ENCODE peak calls at places on chromosomes 3 and 15, in four cellular contexts. M is K562, H is HL-60, N is GM12878. P is an unnamed sample.

GRCh38 chr3:138674131-138674530 is 65.6 kb downstream of the FAIM start:
- DNase-seq in H (no peak), M (no peak), N (no peak), P (no peak)

GRCh38 chr15:66630801-66631351 is 65.1 kb upstream of the LCTL start:
- DNase-seq in H (peak; percentile 63), N (no peak), M (peak; percentile 94), P (no peak)

GRCh38 chr15:83380682-83381081 is 66.5 kb upstream of the SH3GL3 start:
- DNase-seq in H (peak; percentile 14), N (peak; percentile 13), M (peak; percentile 60), P (peak; percentile 61)

GRCh38 chr15:86138798-86139197 is 59.1 kb downstream of the AGBL1 start:
- DNase-seq in N (no peak), H (no peak), M (no peak), P (no peak)

GRCh38 chr3:167032267-167032876 is 347.7 kb downstream of the ZBBX start:
- DNase-seq in H (peak; percentile 35), M (no peak), N (no peak), P (no peak)

GRCh38 chr3:37909067-37909911 is 47.6 kb downstream of the CTDSPL start:
- DNase-seq in H (no peak), N (no peak), M (no peak), P (no peak)

GRCh38 chr15:84766461-84767005 is 18.1 kb downstream of the ZNF592 start:
- DNase-seq in M (no peak), N (no peak), H (no peak), P (no peak)

GRCh38 chr3:193095366-193095765 is 145.7 kb upstream of the PLAAT1 start:
- DNase-seq in N (no peak), M (no peak), H (no peak), P (no peak)

GRCh38 chr15:31327674-31328424 is 1.2 kb downstream of the KLF13 start:
- DNase-seq in H (peak; percentile 52), M (peak; percentile 70), N (no peak), P (no peak)

GRCh38 chr3:16936233-16936632 is 51.5 kb downstream of the PLCL2 start:
- DNase-seq in M (peak; percentile 85), N (no peak), H (peak; percentile 7), P (no peak)

GRCh38 chr15:73573572-73573971 is 59.6 kb downstream of the NPTN start:
- DNase-seq in M (no peak), N (no peak), H (no peak), P (no peak)

GRCh38 chr15:58224068-58224467 is 85.9 kb downstream of the AQP9 start:
- DNase-seq in M (no peak), H (no peak), N (no peak), P (no peak)

GRCh38 chr3:108093616-108094015 is 2.8 kb upstream of the CD47 start:
- DNase-seq in M (no peak), H (no peak), N (no peak), P (no peak)

GRCh38 chr3:117788499-117788898 is 1078.9 kb downstream of the TUSC7 start:
- DNase-seq in N (no peak), H (no peak), M (no peak), P (no peak)

GRCh38 chr3:41144631-41145030 is 54.7 kb upstream of the CTNNB1 start:
- DNase-seq in N (no peak), M (no peak), H (no peak), P (no peak)

GRCh38 chr15:70670680-70671079 is 92.7 kb downstream of the UACA start:
- DNase-seq in N (no peak), M (no peak), H (no peak), P (no peak)

GRCh38 chr3:49469037-49469875 is 811 bp upstream of the DAG1 start:
- DNase-seq in M (peak; percentile 28), H (no peak), N (no peak), P (no peak)

GRCh38 chr3:14464521-14464920 is 62.1 kb downstream of the SLC6A6 start:
- DNase-seq in H (no peak), M (no peak), N (no peak), P (no peak)

GRCh38 chr3:124767259-124767658 is 37.0 kb downstream of the UMPS start:
- DNase-seq in M (no peak), H (no peak), N (no peak), P (no peak)

GRCh38 chr15:62021991-62022600 is 38.2 kb downstream of the VPS13C start:
- DNase-seq in N (no peak), H (no peak), M (no peak), P (no peak)

GRCh38 chr15:59298255-59298856 is 74.3 kb downstream of the MYO1E start:
- DNase-seq in N (peak; percentile 99), H (no peak), M (no peak), P (peak; percentile 28)

GRCh38 chr15:44713006-44713966 is 2.0 kb downstream of the B2M start:
- DNase-seq in H (no peak), M (peak; percentile 61), N (no peak), P (no peak)

GRCh38 chr3:144053121-144053520 is 81.5 kb downstream of the DIPK2A start:
- DNase-seq in N (no peak), H (no peak), M (no peak), P (no peak)

GRCh38 chr3:131361464-131362421 is 19.8 kb upstream of the NUDT16 start:
- DNase-seq in M (peak; percentile 91), H (no peak), N (peak; percentile 37), P (peak; percentile 60)

GRCh38 chr3:2156244-2156847 is 57.7 kb downstream of the CNTN4 start:
- DNase-seq in H (no peak), M (peak; percentile 52), N (no peak), P (peak; percentile 4)

GRCh38 chr15:80404719-80405553 is 754 bp downstream of the ARNT2 start:
- DNase-seq in H (no peak), M (no peak), N (no peak), P (no peak)

GRCh38 chr3:186021673-186022362 is 84.0 kb upstream of the TRA2B start:
- DNase-seq in M (no peak), H (no peak), N (no peak), P (no peak)

GRCh38 chr15:22979699-22980188 is 424 bp downstream of the CYFIP1 start:
- DNase-seq in H (no peak), M (no peak), N (no peak), P (no peak)

GRCh38 chr3:14418259-14418658 is 15.9 kb downstream of the SLC6A6 start:
- DNase-seq in N (no peak), M (no peak), H (no peak), P (no peak)

GRCh38 chr15:42796955-42797779 is 60.2 kb upstream of the CDAN1 start:
- DNase-seq in M (no peak), N (no peak), H (no peak), P (no peak)

GRCh38 chr3:180048840-180049239 is 12.1 kb upstream of the PEX5L start:
- DNase-seq in M (no peak), N (no peak), H (no peak), P (no peak)

GRCh38 chr3:184811034-184811433 is 932 bp upstream of the VPS8 start:
- DNase-seq in N (no peak), H (no peak), M (no peak), P (no peak)

DNA sequence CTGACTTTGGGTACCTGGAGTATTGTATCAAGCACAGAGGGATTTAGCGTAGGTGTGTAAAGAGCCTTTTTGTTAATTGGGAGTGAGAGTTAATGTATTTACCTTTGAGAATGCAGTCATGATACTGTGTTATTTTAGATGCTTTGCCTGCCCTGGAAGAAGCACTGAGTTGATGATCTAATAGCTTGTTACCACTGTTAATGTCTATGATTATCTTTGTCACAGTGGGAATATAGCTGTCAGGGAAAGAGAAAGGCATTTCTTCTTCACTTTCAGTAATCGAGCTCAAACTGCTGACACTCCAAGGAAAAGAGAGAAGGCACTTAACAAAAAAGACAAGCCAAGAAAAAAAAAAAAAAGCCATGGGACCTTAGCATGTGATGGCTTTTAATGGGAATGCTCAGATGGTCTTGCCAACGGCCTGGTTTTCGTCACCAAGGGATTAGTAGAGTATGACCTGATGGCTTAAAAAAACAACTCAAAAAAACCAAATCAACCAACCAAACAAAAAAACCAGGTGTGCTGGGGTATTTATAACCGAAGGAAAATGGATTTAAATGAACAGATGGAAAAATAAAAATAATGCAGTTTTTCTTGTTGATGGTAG is 387.4 kb downstream of the PTPRG start:
- DNase-seq in H (no peak), N (no peak), M (no peak), P (no peak)
- TF ChIP-seq POLR2AphosphoS5 in H (no peak), N (no peak), M (no peak), P (no peak)

GRCh38 chr15:77057650-77058049 is 13.3 kb downstream of the TSPAN3 start:
- DNase-seq in M (no peak), H (no peak), N (no peak), P (no peak)
- TF ChIP-seq SPI1 in M (no peak), H (no peak), N (no peak), P (no peak)

DNA sequence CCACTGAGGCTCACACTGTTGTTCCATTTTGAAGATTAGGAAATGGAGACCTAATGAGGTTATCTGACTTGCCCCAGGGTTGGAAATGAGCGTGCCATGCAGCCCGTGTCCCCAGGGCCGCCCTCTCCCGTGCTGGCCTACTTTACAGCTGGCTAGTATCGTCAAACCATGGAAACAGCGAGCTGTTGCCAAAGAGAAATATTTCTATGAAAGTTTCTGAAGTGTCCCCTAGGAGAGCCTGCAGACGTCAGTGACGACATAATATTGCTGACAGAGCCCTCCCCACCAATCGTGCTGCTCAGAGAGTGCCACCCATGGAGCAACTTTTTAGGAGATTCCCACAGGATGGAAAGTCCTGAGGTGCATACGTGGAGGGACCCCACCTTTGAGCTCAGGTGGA is 11.2 kb upstream of the FAM174B start:
- DNase-seq in M (no peak), H (no peak), N (no peak), P (no peak)
- TF ChIP-seq POLR2AphosphoS5 in M (no peak), H (no peak), N (no peak), P (no peak)

DNA sequence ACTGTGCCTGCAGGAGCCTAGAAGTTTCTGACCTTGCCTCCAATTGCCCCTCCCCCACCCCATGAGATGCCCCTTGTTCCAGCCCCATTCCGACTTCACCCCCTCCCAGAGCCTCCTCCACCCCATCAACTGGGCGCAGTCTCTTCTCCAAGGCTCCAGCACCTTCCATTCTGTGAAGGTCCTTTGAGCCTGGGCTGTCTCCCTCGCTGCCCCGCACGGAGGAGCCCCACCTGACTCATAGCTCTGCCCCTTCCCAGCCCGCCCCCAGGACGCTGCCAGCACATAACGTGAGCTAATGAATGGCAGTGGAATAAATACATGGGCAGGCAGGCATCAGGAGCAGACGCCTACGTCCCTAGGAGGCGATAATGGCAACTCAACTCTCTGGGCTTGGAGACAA is 113.1 kb downstream of the NUP210 start:
- DNase-seq in H (no peak), N (no peak), M (no peak), P (no peak)
- TF ChIP-seq SPI1 in H (no peak), N (no peak), M (no peak), P (no peak)

DNA sequence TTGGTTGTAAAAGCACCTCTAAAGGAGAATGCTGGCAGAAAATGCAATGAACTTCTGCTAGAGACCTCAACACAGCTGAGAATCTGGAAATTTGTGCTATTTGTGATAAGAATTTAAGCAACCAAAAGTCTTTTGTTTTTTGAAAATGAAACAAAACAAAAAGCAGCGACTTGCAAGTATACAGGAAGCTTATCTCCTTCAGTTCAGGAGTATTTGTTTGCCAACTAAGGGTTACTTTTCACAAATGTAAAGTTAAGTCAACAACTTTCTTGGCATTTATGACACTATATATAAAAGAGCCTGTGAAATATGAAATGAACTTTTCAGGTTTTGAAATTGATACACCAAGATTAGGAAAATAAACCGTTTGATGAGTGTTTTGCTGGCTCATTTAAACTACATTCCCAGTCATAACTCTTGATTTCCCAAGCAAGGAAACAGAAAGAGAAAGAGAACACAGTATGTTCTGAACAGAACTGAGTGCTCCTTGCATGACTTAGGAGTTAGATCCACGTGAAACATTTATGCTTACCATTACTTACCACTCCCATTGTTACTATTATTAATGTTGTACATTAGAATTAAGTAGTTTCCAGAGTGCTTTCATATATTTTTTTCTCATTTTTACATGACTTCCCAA is 92.3 kb upstream of the COL8A1 start:
- DNase-seq in H (no peak), M (no peak), N (no peak), P (no peak)
- TF ChIP-seq POLR2AphosphoS5 in H (no peak), M (no peak), N (no peak), P (no peak)

GRCh38 chr3:48222616-48223513 is at the start of gene CAMP:
- DNase-seq in H (peak; percentile 98), N (peak; percentile 84), M (no peak), P (peak; percentile 59)
- TF ChIP-seq SPI1 in H (peak; percentile 99), N (peak; percentile 88), M (peak; percentile 85), P (peak; percentile 91)

P was measured in GM12891.